ENCODE peak calls at places on chromosomes 1 and 21, in seven cellular contexts. B is SK-N-SH, Z is prostate gland, G is body of pancreas, L is hepatocyte, W is IMR-90, X is MM.1S. V is an unnamed sample.

GRCh38 chr21:41830764-41831452 is 48.2 kb downstream of the PRDM15 start:
- DNase-seq in B (no peak), Z (no peak), G (no peak), L (no peak), W (no peak), X (no peak), V (no peak)

GRCh38 chr21:46151989-46152938 is 3.1 kb downstream of the FTCD start:
- DNase-seq in B (no peak), Z (no peak), G (peak; percentile 7), L (no peak), W (no peak), X (no peak), V (no peak)

GRCh38 chr1:8796812-8797211 is 20.6 kb downstream of the RERE start:
- DNase-seq in B (no peak), Z (no peak), G (no peak), L (no peak), W (no peak), X (no peak), V (no peak)

GRCh38 chr1:209101106-209101505 is 482.4 kb upstream of the CAMK1G start:
- DNase-seq in B (no peak), Z (no peak), G (no peak), L (no peak), W (no peak), X (no peak), V (no peak)

GRCh38 chr1:34975312-34975711 is 9.8 kb downstream of the TMEM35B start:
- DNase-seq in B (no peak), Z (no peak), G (no peak), L (no peak), W (peak; percentile 12), X (no peak), V (no peak)

GRCh38 chr1:173393655-173393993 is 83.5 kb upstream of the PRDX6 start:
- DNase-seq in B (no peak), Z (no peak), G (no peak), L (no peak), W (peak; percentile 78), X (no peak), V (no peak)

GRCh38 chr1:215669806-215670485 is 102.8 kb downstream of the KCTD3 start:
- DNase-seq in B (no peak), Z (no peak), G (no peak), L (no peak), W (peak; percentile 54), X (no peak), V (no peak)

GRCh38 chr21:35616090-35616489 is 444.2 kb downstream of the SETD4 start:
- DNase-seq in B (no peak), Z (no peak), G (no peak), L (no peak), W (peak; percentile 70), X (no peak), V (peak; percentile 76)

GRCh38 chr1:21065851-21066250 is 110.8 kb downstream of the EIF4G3 start:
- DNase-seq in B (no peak), Z (no peak), G (no peak), L (no peak), W (no peak), X (no peak), V (no peak)

GRCh38 chr21:31156169-31156568 is 117.9 kb upstream of the KRTAP19-8 start:
- DNase-seq in B (no peak), Z (no peak), G (no peak), L (no peak), W (no peak), X (no peak), V (no peak)

GRCh38 chr1:4408380-4408779 is 246.0 kb upstream of the AJAP1 start:
- DNase-seq in B (no peak), Z (no peak), G (no peak), L (no peak), W (no peak), X (no peak), V (no peak)

GRCh38 chr1:99590578-99591209 is 55.2 kb upstream of the PALMD start:
- DNase-seq in B (peak; percentile 4), Z (no peak), G (no peak), L (no peak), W (peak; percentile 94), X (no peak), V (peak; percentile 91)

GRCh38 chr1:186442651-186443114 is 18.2 kb downstream of the PDC start:
- DNase-seq in B (no peak), Z (no peak), G (no peak), L (no peak), W (peak; percentile 18), X (no peak), V (peak; percentile 15)

GRCh38 chr1:169890761-169891538 is 2.7 kb downstream of the SCYL3 start:
- DNase-seq in B (no peak), Z (peak; percentile 88), G (peak; percentile 35), L (peak; percentile 33), W (no peak), X (no peak), V (peak; percentile 77)

GRCh38 chr1:30908446-30908885 is at the start of gene SDC3:
- DNase-seq in B (peak; percentile 84), Z (no peak), G (no peak), L (peak; percentile 80), W (no peak), X (peak; percentile 25), V (no peak)

GRCh38 chr1:233180626-233181364 is 114.7 kb downstream of the PCNX2 start:
- DNase-seq in B (no peak), Z (no peak), G (no peak), L (no peak), W (no peak), X (no peak), V (no peak)

GRCh38 chr1:156104065-156104810 is 10.3 kb upstream of the LMNA start:
- DNase-seq in B (peak; percentile 81), Z (peak; percentile 85), G (peak; percentile 64), L (peak; percentile 91), W (peak; percentile 80), X (no peak), V (peak; percentile 95)

GRCh38 chr1:223514644-223515043 is 121.4 kb downstream of the CCDC185 start:
- DNase-seq in B (no peak), Z (no peak), G (no peak), L (no peak), W (no peak), X (peak; percentile 49), V (no peak)

DNA sequence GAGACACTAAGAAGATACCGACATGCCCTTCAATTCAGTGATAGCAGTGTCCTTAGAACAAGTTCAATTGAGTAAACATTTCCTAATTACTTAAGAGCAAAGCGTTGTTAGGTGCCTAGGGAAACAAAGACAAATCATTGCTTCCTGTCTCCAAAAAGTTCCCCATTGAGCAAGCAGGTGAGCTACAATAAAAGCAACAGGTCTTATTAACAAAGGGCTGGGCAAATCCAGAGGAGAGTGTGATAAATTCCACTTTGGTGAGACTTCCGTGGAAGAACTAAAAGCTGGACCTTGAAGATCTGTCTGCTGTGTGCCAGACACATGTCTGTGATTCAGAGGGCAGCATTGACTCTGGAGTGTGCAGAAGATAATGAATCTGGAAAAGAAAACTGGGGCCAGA is 1.9 kb upstream of the TUT4 start:
- DNase-seq in B (no peak), Z (no peak), G (no peak), L (peak; percentile 28), W (peak; percentile 31), X (no peak), V (peak; percentile 86)
- H3K4me3 ChIP-seq in B (peak overlapping the region; percentile 95), Z (no peak overlapping the region), G (no peak overlapping the region), L (no peak overlapping the region), W (no peak overlapping the region), X (no peak overlapping the region), V (no peak overlapping the region)

GRCh38 chr1:81869286-81869685 is 68.6 kb downstream of the ADGRL2 start:
- DNase-seq in B (no peak), Z (no peak), G (no peak), L (no peak), W (peak; percentile 12), X (no peak), V (no peak)
- TF ChIP-seq CTCF in B (no peak), Z (no peak), G (no peak), L (no peak), W (no peak), X (no peak), V (no peak)

GRCh38 chr1:6594977-6595740 is 7.5 kb downstream of the KLHL21 start:
- DNase-seq in B (no peak), Z (no peak), G (no peak), L (no peak), W (no peak), X (no peak), V (no peak)

GRCh38 chr1:6597777-6598131 is 4.9 kb downstream of the KLHL21 start:
- DNase-seq in B (no peak), Z (no peak), G (no peak), L (no peak), W (no peak), X (no peak), V (no peak)

GRCh38 chr1:6596886-6597776 is 5.5 kb downstream of the KLHL21 start:
- DNase-seq in B (no peak), Z (no peak), G (no peak), L (no peak), W (no peak), X (no peak), V (no peak)

GRCh38 chr1:6593810-6594209 is 8.9 kb downstream of the KLHL21 start:
- DNase-seq in B (no peak), Z (no peak), G (no peak), L (no peak), W (no peak), X (no peak), V (no peak)

GRCh38 chr1:6596351-6596750 is 6.3 kb downstream of the KLHL21 start:
- DNase-seq in B (no peak), Z (no peak), G (no peak), L (no peak), W (no peak), X (no peak), V (no peak)
- H3K36me3 ChIP-seq in B (peaks cover 36% of the 10 kb centered on the region), Z (peaks cover 40% of the 10 kb centered on the region), G (peaks cover 35% of the 10 kb centered on the region), L (no peaks in the 10 kb centered on the region), W (peaks cover 70% of the 10 kb centered on the region), X (peaks cover 11% of the 10 kb centered on the region), V (peaks cover 57% of the 10 kb centered on the region)

DNA sequence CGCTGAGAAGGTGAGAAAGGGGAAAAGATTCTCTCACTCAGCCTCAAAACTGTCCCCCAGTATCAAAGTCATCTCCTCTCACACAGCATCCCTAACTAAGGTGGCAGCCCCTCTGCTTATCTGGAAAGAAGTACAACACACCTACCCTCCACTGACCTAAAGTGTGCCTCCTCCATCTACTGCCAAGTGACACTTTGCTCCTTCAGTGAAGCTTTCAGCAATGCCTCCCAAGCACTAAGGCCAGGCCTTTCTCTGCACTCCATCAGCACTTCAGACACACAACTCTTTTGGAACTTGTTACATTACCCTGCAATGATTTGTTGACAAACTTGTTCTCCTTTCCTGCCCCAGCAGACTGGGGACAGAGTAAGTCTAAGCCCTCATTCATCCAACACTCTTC is 1.4 kb downstream of the SH3BP5L start:
- DNase-seq in B (no peak), Z (no peak), G (peak; percentile 5), L (no peak), W (no peak), X (no peak), V (no peak)
- H3K4me3 ChIP-seq in B (peak overlapping the region; percentile 72), Z (peak overlapping the region; percentile 81), G (no peak overlapping the region), L (no peak overlapping the region), W (no peak overlapping the region), X (peak overlapping the region; percentile 84), V (no peak overlapping the region)

GRCh38 chr1:47192458-47193384 is 2.9 kb upstream of the PDZK1IP1 start:
- DNase-seq in B (peak; percentile 78), Z (peak; percentile 65), G (peak; percentile 75), L (peak; percentile 87), W (peak; percentile 53), X (peak; percentile 54), V (peak; percentile 46)
- TF ChIP-seq CTCF in B (peak; percentile 96), Z (peak; percentile 91), G (peak; percentile 82), L (peak; percentile 89), W (peak; percentile 91), X (peak; percentile 97), V (peak; percentile 95)

DNA sequence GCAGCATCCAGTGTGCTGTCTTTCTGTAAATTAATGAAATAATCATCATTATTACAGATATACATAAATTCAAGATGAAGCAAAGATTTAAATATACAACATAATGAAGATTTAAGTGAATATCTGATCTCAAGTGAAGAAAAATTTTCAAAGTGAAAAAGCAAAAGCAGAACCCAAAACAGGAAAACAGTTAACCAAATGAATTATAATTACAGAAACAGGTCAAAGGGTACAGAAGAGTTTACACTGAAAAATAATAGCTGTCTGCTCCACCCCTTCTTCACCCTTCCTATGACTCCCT is 44.8 kb upstream of the GTF2B start:
- DNase-seq in B (no peak), Z (no peak), G (no peak), L (no peak), W (no peak), X (no peak), V (no peak)
- H3K36me3 ChIP-seq in B (peaks cover 44% of the 10 kb centered on the region), Z (peaks cover 6% of the 10 kb centered on the region), G (peaks cover 14% of the 10 kb centered on the region), L (no peaks in the 10 kb centered on the region), W (peaks cover 27% of the 10 kb centered on the region), X (no peaks in the 10 kb centered on the region), V (peaks cover 7% of the 10 kb centered on the region)

V was measured in bronchial epithelial cell.